ENCODE peak calls at places on chromosomes 4 and X, in six cellular contexts. J, K, P, I, C and S are unnamed samples. For H3K4me1, the result is how much of the 10 kb centered on the place peaks cover.

GRCh38 chr4:38279650-38280322 is 319.6 kb downstream of the PTTG2 start:
- DNase-seq in J (no peak), C (peak), I (no peak), K (no peak), P (no peak), S (no peak)

GRCh38 chrX:65643046-65643785 is 24.2 kb upstream of the MSN start:
- DNase-seq in C (peak), I (no peak), J (peak), P (no peak), K (no peak), S (peak)

GRCh38 chr4:113653871-113654270 is 107.7 kb downstream of the CAMK2D start:
- DNase-seq in J (no peak), I (no peak), P (no peak), K (no peak), C (no peak), S (no peak)

GRCh38 chrX:46624090-46624786 is 50.7 kb downstream of the CHST7 start:
- DNase-seq in P (no peak), K (no peak), C (no peak), I (no peak), J (no peak), S (no peak)

GRCh38 chrX:109695637-109696036 is 37.4 kb downstream of the ACSL4 start:
- DNase-seq in P (no peak), C (no peak), K (no peak), J (no peak), I (no peak), S (no peak)

GRCh38 chr4:156946508-156947197 is 24.9 kb downstream of the PDGFC start:
- DNase-seq in P (no peak), C (peak), J (no peak), I (peak), K (no peak), S (no peak)

GRCh38 chrX:66200050-66200664 is 36.1 kb downstream of the HEPH start:
- DNase-seq in J (no peak), C (peak), P (no peak), K (no peak), I (no peak), S (no peak)

GRCh38 chrX:55778322-55778721 is 60.8 kb downstream of the RRAGB start:
- DNase-seq in C (no peak), K (no peak), J (peak), P (no peak), I (no peak), S (no peak)

GRCh38 chrX:37509349-37509748 is 62.1 kb upstream of the LANCL3 start:
- DNase-seq in P (no peak), J (no peak), K (no peak), C (peak), I (no peak), S (no peak)

GRCh38 chr4:22238742-22239141 is 277.1 kb downstream of the ADGRA3 start:
- DNase-seq in K (no peak), C (no peak), J (no peak), P (no peak), I (no peak), S (no peak)

GRCh38 chr4:8817081-8817812 is 54.4 kb downstream of the HMX1 start:
- DNase-seq in K (peak), P (peak), I (peak), C (no peak), J (no peak), S (no peak)

GRCh38 chr4:113469926-113470325 is 291.6 kb downstream of the CAMK2D start:
- DNase-seq in P (no peak), J (no peak), I (no peak), K (no peak), C (no peak), S (no peak)

GRCh38 chr4:89492476-89493110 is 185.0 kb upstream of the GPRIN3 start:
- DNase-seq in P (no peak), J (no peak), C (peak), I (no peak), K (no peak), S (no peak)

GRCh38 chrX:120457766-120458180 is 11.3 kb downstream of the LAMP2 start:
- DNase-seq in C (peak), P (no peak), K (no peak), J (no peak), I (no peak), S (no peak)

GRCh38 chrX:129845616-129846190 is 2.0 kb upstream of the ZDHHC9 start:
- DNase-seq in J (peak), C (peak), K (no peak), I (no peak), P (no peak), S (no peak)

GRCh38 chrX:129540725-129541184 is 696 bp downstream of the OCRL start:
- DNase-seq in I (peak), P (peak), J (peak), K (no peak), C (peak), S (no peak)

GRCh38 chrX:2501246-2502102 is 698 bp upstream of the DHRSX start:
- DNase-seq in P (peak), K (peak), J (no peak), C (no peak), I (no peak), S (peak)

GRCh38 chrX:3803713-3804112 is 90.3 kb upstream of the PRKX start:
- DNase-seq in I (no peak), P (no peak), K (no peak), J (peak), C (no peak), S (no peak)

GRCh38 chr4:175109933-175110332 is 191.8 kb downstream of the ADAM29 start:
- DNase-seq in I (no peak), J (no peak), K (no peak), P (no peak), C (no peak), S (no peak)

GRCh38 chr4:123244233-123244632 is 152.4 kb upstream of the SPRY1 start:
- DNase-seq in I (peak), P (peak), C (peak), J (no peak), K (peak), S (no peak)

GRCh38 chr4:5730436-5730835 is 19.4 kb downstream of the EVC start:
- DNase-seq in P (no peak), C (no peak), J (no peak), K (no peak), I (no peak), S (no peak)

GRCh38 chr4:90727938-90728337 is 600.7 kb downstream of the CCSER1 start:
- DNase-seq in J (peak), I (no peak), C (peak), K (no peak), P (no peak), S (no peak)

GRCh38 chr4:101475246-101475645 is 127.9 kb upstream of the PPP3CA start:
- DNase-seq in C (no peak), P (no peak), I (no peak), J (no peak), K (no peak), S (no peak)

GRCh38 chr4:56757270-56757746 is 64.2 kb downstream of the SPINK2 start:
- DNase-seq in P (no peak), C (peak), I (no peak), K (peak), J (no peak), S (no peak)

GRCh38 chr4:129064717-129065116 is 28.6 kb downstream of the SCLT1 start:
- DNase-seq in K (no peak), C (peak), I (no peak), J (no peak), P (no peak), S (no peak)

GRCh38 chr4:4820739-4821138 is 38.7 kb upstream of the MSX1 start:
- DNase-seq in K (no peak), P (no peak), C (no peak), J (no peak), I (no peak), S (no peak)

GRCh38 chr4:4356106-4357041 is 30.5 kb upstream of the NSG1 start:
- DNase-seq in K (no peak), I (peak), P (no peak), J (no peak), C (no peak), S (no peak)

GRCh38 chr4:153499005-153499404 is 32.8 kb downstream of the TMEM131L start:
- DNase-seq in I (no peak), C (no peak), K (no peak), P (no peak), J (no peak), S (no peak)

GRCh38 chrX:2710041-2710471 is 19.0 kb downstream of the CD99 start:
- DNase-seq in K (peak), J (peak), C (peak), I (no peak), P (no peak), S (peak)

GRCh38 chr4:186067757-186068385 is 1.1 kb upstream of the TLR3 start:
- DNase-seq in C (peak), K (peak), I (peak), J (no peak), P (peak), S (peak)

GRCh38 chrX:25860322-25860721 is 277.8 kb upstream of the MAGEB18 start:
- DNase-seq in I (no peak), C (no peak), P (no peak), K (no peak), J (no peak), S (no peak)

GRCh38 chrX:9578083-9578779 is 113.4 kb downstream of the TBL1X start:
- DNase-seq in I (peak), J (no peak), C (no peak), K (no peak), P (no peak), S (no peak)

GRCh38 chrX:103614999-103615398 is 7.2 kb downstream of the TCEAL3 start:
- DNase-seq in J (peak), I (no peak), C (peak), K (no peak), P (no peak), S (no peak)

GRCh38 chr4:36613999-36614398 is 332.6 kb downstream of the DTHD1 start:
- DNase-seq in I (no peak), K (no peak), P (no peak), C (no peak), J (no peak), S (no peak)

GRCh38 chr4:77120888-77121508 is 36.0 kb upstream of the CCNG2 start:
- DNase-seq in P (no peak), J (no peak), I (no peak), K (no peak), C (no peak), S (peak)

GRCh38 chr4:87118826-87119225 is 101.6 kb downstream of the KLHL8 start:
- DNase-seq in I (no peak), K (no peak), C (peak), J (no peak), P (no peak), S (no peak)

GRCh38 chrX:261858-262390 is 19.3 kb upstream of the PLCXD1 start:
- DNase-seq in I (no peak), J (no peak), P (no peak), C (no peak), K (no peak), S (no peak)

GRCh38 chr4:176920694-176921093 is 128.0 kb upstream of the VEGFC start:
- DNase-seq in P (no peak), J (no peak), I (no peak), C (peak), K (no peak), S (no peak)

GRCh38 chrX:38563006-38563405 is 1.7 kb downstream of the TSPAN7 start:
- DNase-seq in C (no peak), P (no peak), J (no peak), K (no peak), I (no peak), S (no peak)

DNA sequence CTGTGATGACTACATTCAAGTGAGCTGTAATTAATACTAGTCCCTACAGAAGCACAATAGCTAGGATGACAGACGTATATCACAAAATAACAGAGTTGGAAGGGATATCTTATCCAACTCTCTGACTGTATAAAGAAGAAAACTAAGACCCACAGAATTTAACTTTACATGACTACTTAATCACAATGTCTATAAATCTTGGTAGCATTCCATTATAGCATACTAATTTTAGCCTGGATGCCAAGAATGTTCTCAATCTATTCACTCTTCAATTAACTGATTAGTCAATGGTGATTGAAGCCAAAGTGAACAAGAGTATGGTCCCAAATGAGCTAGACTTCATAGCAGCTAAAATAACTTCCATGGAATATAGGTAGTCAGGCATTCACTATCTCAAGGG is 31.2 kb downstream of the RPS6KA6 start:
- DNase-seq in C (no peak), P (no peak), I (no peak), J (no peak), K (no peak), S (no peak)
- TF ChIP-seq CTCF in C (no peak), P (no peak), I (no peak), J (no peak), K (no peak), S (no peak)

GRCh38 chr4:2814627-2815026 is 21.7 kb downstream of the SH3BP2 start:
- DNase-seq in P (no peak), I (no peak), K (no peak), C (no peak), J (no peak), S (no peak)

GRCh38 chr4:2812985-2813384 is 20.1 kb downstream of the SH3BP2 start:
- DNase-seq in I (no peak), J (no peak), P (no peak), K (no peak), C (no peak), S (no peak)

GRCh38 chr4:2813446-2814405 is 20.8 kb downstream of the SH3BP2 start:
- DNase-seq in C (no peak), P (no peak), I (no peak), K (no peak), J (no peak), S (no peak)

GRCh38 chr4:2811830-2812599 is 19.1 kb downstream of the SH3BP2 start:
- DNase-seq in J (no peak), I (peak), C (no peak), K (peak), P (peak), S (no peak)

DNA sequence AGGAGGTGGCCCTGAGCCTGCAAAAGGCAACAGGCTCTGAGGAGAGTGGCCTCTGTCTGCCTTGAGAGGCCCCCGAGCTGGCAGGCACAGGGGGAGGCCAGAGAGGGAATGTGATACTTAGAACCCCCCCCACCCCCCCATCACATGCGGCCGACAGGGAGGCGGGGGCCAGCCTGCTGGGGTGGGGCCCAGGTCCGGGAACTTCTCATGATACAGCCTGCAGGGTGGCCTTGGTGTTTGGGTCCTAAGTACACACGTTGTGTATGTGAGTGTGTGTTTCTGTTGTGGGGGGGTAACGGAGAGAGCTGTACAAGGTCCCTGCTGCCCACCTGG is 19.7 kb downstream of the SH3BP2 start:
- DNase-seq in C (no peak), K (no peak), J (no peak), P (no peak), I (no peak), S (no peak)
- H3K4me1 ChIP-seq in C (under half), K (half or more), J (under half), P (half or more), I (under half), S (under half)

GRCh38 chr4:168794881-168795280 is 215.2 kb downstream of the CBR4 start:
- DNase-seq in P (no peak), C (no peak), K (no peak), J (no peak), I (no peak), S (no peak)

GRCh38 chr4:168795346-168795745 is 214.7 kb downstream of the CBR4 start:
- DNase-seq in C (no peak), K (no peak), P (no peak), J (no peak), I (no peak), S (no peak)

GRCh38 chr4:168797176-168797575 is 212.9 kb downstream of the CBR4 start:
- DNase-seq in I (no peak), K (no peak), C (peak), J (peak), P (no peak), S (no peak)

GRCh38 chr4:168796362-168797106 is 213.5 kb downstream of the CBR4 start:
- DNase-seq in P (peak), K (no peak), I (no peak), C (peak), J (peak), S (no peak)

DNA sequence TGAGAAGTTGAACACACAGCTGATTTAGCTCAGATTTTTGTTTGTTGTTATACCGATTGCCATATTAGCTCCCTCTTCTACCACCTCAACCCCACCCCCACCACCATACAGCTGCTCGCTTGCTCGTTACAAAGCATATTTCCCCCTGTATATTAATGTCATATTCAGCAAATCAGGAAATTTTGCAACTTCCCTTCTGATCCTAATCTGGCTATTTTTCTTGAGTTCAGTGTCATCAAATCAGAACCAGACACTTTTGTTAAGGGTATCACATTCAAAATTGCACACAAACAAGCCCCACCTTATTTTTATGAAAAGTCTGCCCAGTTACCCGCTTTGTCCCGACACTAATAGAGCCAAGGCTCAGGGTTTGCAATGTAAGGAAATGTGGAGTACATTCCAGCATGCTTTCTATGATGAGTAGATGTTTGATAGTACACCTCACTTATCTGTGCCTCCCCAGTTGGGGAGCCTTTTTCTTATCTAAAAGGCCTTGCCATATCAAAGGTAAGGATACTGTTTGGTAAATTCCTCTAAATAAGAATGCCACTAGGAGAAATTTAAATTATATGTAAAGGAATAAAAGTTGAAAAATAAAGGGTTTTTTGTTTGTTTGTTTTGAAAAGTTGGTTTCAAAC is 212.2 kb downstream of the CBR4 start:
- DNase-seq in J (no peak), P (no peak), I (no peak), C (no peak), K (no peak), S (no peak)
- H3K27ac ChIP-seq in J (peak), P (peak), I (no peak), C (peak), K (no peak), S (no peak)

DNA sequence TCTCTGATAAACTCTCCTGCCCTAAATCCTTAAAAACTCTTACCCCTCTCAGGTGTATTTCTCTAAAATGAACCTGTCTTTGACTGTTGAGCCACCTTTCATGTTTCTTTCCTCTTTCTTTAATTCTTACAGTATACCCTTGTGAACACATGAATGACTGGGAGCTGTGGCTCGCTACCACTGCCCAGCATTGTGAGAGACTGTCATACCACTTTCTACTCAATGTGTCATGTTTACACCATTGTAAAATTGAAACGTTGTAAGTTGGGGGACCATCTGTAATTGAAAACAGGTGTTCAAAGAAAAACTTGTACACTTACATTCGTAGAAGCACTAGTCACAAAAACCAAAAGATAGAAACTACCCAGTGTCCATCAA is 66.9 kb downstream of the ZNF182 start:
- DNase-seq in P (no peak), C (no peak), K (no peak), J (no peak), I (no peak), S (no peak)
- TF ChIP-seq CTCF in P (no peak), C (no peak), K (no peak), J (no peak), I (no peak), S (no peak)

GRCh38 chr4:41064953-41065352 is 149.4 kb downstream of the APBB2 start:
- DNase-seq in I (no peak), C (no peak), J (no peak), K (no peak), P (no peak), S (no peak)
- H3K4me1 ChIP-seq in I (under half), C (under half), J (under half), K (under half), P (under half), S (under half)

GRCh38 chr4:31130930-31131329 is 410.8 kb downstream of the PCDH7 start:
- DNase-seq in J (no peak), I (no peak), K (no peak), P (no peak), C (no peak), S (no peak)

GRCh38 chr4:31125061-31125460 is 404.9 kb downstream of the PCDH7 start:
- DNase-seq in P (no peak), C (no peak), K (no peak), I (no peak), J (no peak), S (no peak)

GRCh38 chr4:31124008-31124645 is 404.0 kb downstream of the PCDH7 start:
- DNase-seq in P (no peak), K (no peak), J (no peak), I (no peak), C (no peak), S (no peak)

DNA sequence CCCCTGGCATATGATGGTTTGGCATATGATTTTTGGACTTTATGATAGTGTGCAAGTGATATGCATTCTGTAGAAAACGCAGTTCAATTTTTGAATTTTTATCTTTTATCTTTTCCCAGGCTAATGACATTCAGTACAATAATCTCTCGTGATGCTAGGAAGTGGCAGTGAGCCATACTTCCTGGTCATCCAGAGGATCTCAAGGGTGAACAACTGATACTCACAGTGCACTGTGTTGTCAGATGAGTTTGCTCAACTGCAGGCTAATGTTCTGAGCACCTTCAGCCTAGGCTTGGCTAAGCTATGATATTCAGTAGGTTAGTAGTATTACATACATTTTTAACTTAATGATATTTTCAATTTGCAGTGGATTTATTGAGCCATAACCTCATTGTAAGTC is 405.3 kb downstream of the PCDH7 start:
- DNase-seq in P (no peak), I (no peak), C (no peak), K (no peak), J (no peak), S (no peak)
- H3K27ac ChIP-seq in P (no peak), I (no peak), C (no peak), K (no peak), J (no peak), S (no peak)

GRCh38 chrX:124098089-124098488 is 136.6 kb downstream of the STAG2 start:
- DNase-seq in K (no peak), I (no peak), J (no peak), P (no peak), C (peak), S (no peak)
- TF ChIP-seq CTCF in K (no peak), I (no peak), J (peak), P (peak), C (peak), S (peak)

GRCh38 chr4:158894826-158895225 is 126.0 kb downstream of the FNIP2 start:
- DNase-seq in K (no peak), J (no peak), P (no peak), C (no peak), I (no peak), S (no peak)
- H3K4me1 ChIP-seq in K (under half), J (under half), P (under half), C (under half), I (under half), S (under half)